ENCODE peak calls at places on chromosome 5, in nine cellular contexts. One of them, this sample, is unnamed.

GRCh38 chr5:157273131-157273556 is 7.2 kb downstream of the CYFIP2 start:
- DNase-seq in lung: no peak
- DNase-seq in PC-3: no peak
- DNase-seq in neural progenitor cell: no peak
- DNase-seq in CD4-positive, alpha-beta T cell: no peak
- DNase-seq in CD8-positive, alpha-beta memory T cell: no peak
- DNase-seq in cardiac muscle cell: no peak
- DNase-seq in GM23338: no peak
- DNase-seq in dorsolateral prefrontal cortex: no peak
- DNase-seq in this sample: no peak

GRCh38 chr5:151164687-151165392 is 7.3 kb upstream of the ANXA6 start:
- DNase-seq in lung: peak
- DNase-seq in PC-3: peak
- DNase-seq in neural progenitor cell: peak
- DNase-seq in CD4-positive, alpha-beta T cell: peak
- DNase-seq in CD8-positive, alpha-beta memory T cell: peak
- DNase-seq in cardiac muscle cell: peak
- DNase-seq in GM23338: peak
- DNase-seq in dorsolateral prefrontal cortex: peak
- DNase-seq in this sample: peak

GRCh38 chr5:159905496-159905895 is 10.8 kb upstream of the ADRA1B start:
- DNase-seq in lung: no peak
- DNase-seq in PC-3: peak
- DNase-seq in neural progenitor cell: no peak
- DNase-seq in CD4-positive, alpha-beta T cell: no peak
- DNase-seq in CD8-positive, alpha-beta memory T cell: no peak
- DNase-seq in cardiac muscle cell: no peak
- DNase-seq in GM23338: no peak
- DNase-seq in dorsolateral prefrontal cortex: no peak
- DNase-seq in this sample: no peak

GRCh38 chr5:81247441-81247972 is 14.4 kb downstream of the CKMT2 start:
- DNase-seq in lung: no peak
- DNase-seq in PC-3: peak
- DNase-seq in neural progenitor cell: peak
- DNase-seq in CD4-positive, alpha-beta T cell: no peak
- DNase-seq in CD8-positive, alpha-beta memory T cell: no peak
- DNase-seq in cardiac muscle cell: no peak
- DNase-seq in GM23338: no peak
- DNase-seq in dorsolateral prefrontal cortex: no peak
- DNase-seq in this sample: no peak

GRCh38 chr5:61974680-61975079 is 331.3 kb upstream of the KIF2A start:
- DNase-seq in lung: no peak
- DNase-seq in PC-3: no peak
- DNase-seq in neural progenitor cell: no peak
- DNase-seq in CD4-positive, alpha-beta T cell: no peak
- DNase-seq in CD8-positive, alpha-beta memory T cell: no peak
- DNase-seq in cardiac muscle cell: no peak
- DNase-seq in GM23338: no peak
- DNase-seq in dorsolateral prefrontal cortex: no peak
- DNase-seq in this sample: no peak

GRCh38 chr5:97085126-97085786 is 57.2 kb downstream of the LIX1 start:
- DNase-seq in lung: no peak
- DNase-seq in PC-3: no peak
- DNase-seq in neural progenitor cell: no peak
- DNase-seq in CD4-positive, alpha-beta T cell: no peak
- DNase-seq in CD8-positive, alpha-beta memory T cell: no peak
- DNase-seq in cardiac muscle cell: no peak
- DNase-seq in GM23338: no peak
- DNase-seq in dorsolateral prefrontal cortex: no peak
- DNase-seq in this sample: no peak

GRCh38 chr5:173029499-173029921 is 26.6 kb upstream of the CREBRF start:
- DNase-seq in lung: no peak
- DNase-seq in PC-3: no peak
- DNase-seq in neural progenitor cell: no peak
- DNase-seq in CD4-positive, alpha-beta T cell: no peak
- DNase-seq in CD8-positive, alpha-beta memory T cell: no peak
- DNase-seq in cardiac muscle cell: no peak
- DNase-seq in GM23338: no peak
- DNase-seq in dorsolateral prefrontal cortex: no peak
- DNase-seq in this sample: no peak

GRCh38 chr5:38384396-38384795 is 126.0 kb downstream of the EGFLAM start:
- DNase-seq in lung: no peak
- DNase-seq in PC-3: no peak
- DNase-seq in neural progenitor cell: no peak
- DNase-seq in CD4-positive, alpha-beta T cell: no peak
- DNase-seq in CD8-positive, alpha-beta memory T cell: no peak
- DNase-seq in cardiac muscle cell: no peak
- DNase-seq in GM23338: peak
- DNase-seq in dorsolateral prefrontal cortex: no peak
- DNase-seq in this sample: no peak

GRCh38 chr5:100970646-100971045 is 67.6 kb upstream of the ST8SIA4 start:
- DNase-seq in lung: no peak
- DNase-seq in PC-3: no peak
- DNase-seq in neural progenitor cell: peak
- DNase-seq in CD4-positive, alpha-beta T cell: no peak
- DNase-seq in CD8-positive, alpha-beta memory T cell: no peak
- DNase-seq in cardiac muscle cell: no peak
- DNase-seq in GM23338: no peak
- DNase-seq in dorsolateral prefrontal cortex: no peak
- DNase-seq in this sample: no peak
- H3K27ac ChIP-seq in lung: no peak
- H3K27ac ChIP-seq in PC-3: no peak
- H3K27ac ChIP-seq in neural progenitor cell: no peak
- H3K27ac ChIP-seq in CD4-positive, alpha-beta T cell: no peak
- H3K27ac ChIP-seq in CD8-positive, alpha-beta memory T cell: no peak
- H3K27ac ChIP-seq in cardiac muscle cell: no peak
- H3K27ac ChIP-seq in GM23338: no peak
- H3K27ac ChIP-seq in dorsolateral prefrontal cortex: no peak
- H3K27ac ChIP-seq in this sample: no peak

GRCh38 chr5:180803181-180804128 is 849 bp upstream of the MGAT1 start:
- DNase-seq in lung: peak
- DNase-seq in PC-3: no peak
- DNase-seq in neural progenitor cell: peak
- DNase-seq in CD4-positive, alpha-beta T cell: peak
- DNase-seq in CD8-positive, alpha-beta memory T cell: peak
- DNase-seq in cardiac muscle cell: peak
- DNase-seq in GM23338: peak
- DNase-seq in dorsolateral prefrontal cortex: peak
- DNase-seq in this sample: no peak
- H3K27ac ChIP-seq in lung: peak
- H3K27ac ChIP-seq in PC-3: no peak
- H3K27ac ChIP-seq in neural progenitor cell: peak
- H3K27ac ChIP-seq in CD4-positive, alpha-beta T cell: peak
- H3K27ac ChIP-seq in CD8-positive, alpha-beta memory T cell: peak
- H3K27ac ChIP-seq in cardiac muscle cell: peak
- H3K27ac ChIP-seq in GM23338: peak
- H3K27ac ChIP-seq in dorsolateral prefrontal cortex: peak
- H3K27ac ChIP-seq in this sample: peak

DNA sequence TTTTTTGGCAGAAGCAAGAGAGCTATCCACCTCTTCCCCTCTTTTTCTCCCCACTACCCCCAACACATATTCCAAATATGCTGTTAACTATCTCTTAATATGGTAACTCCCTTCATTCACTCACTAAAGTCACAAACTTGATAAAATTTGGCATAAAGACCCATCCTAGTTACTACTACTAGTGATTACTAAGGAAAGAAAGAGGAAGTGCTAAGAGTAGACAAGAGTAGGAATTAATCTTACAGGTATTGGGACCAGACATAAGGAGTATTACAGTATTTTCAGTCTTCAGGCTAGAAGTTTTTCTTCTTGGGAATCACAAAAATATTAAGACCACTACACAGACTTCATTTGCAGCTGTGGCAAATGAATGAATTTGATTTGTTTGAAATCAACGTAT is 2.2 kb downstream of the ADAMTS6 start:
- DNase-seq in lung: no peak
- DNase-seq in PC-3: no peak
- DNase-seq in neural progenitor cell: no peak
- DNase-seq in CD4-positive, alpha-beta T cell: no peak
- DNase-seq in CD8-positive, alpha-beta memory T cell: no peak
- DNase-seq in cardiac muscle cell: no peak
- DNase-seq in GM23338: no peak
- DNase-seq in dorsolateral prefrontal cortex: no peak
- DNase-seq in this sample: no peak
- H3K27ac ChIP-seq in lung: no peak
- H3K27ac ChIP-seq in PC-3: no peak
- H3K27ac ChIP-seq in neural progenitor cell: no peak
- H3K27ac ChIP-seq in CD4-positive, alpha-beta T cell: no peak
- H3K27ac ChIP-seq in CD8-positive, alpha-beta memory T cell: no peak
- H3K27ac ChIP-seq in cardiac muscle cell: no peak
- H3K27ac ChIP-seq in GM23338: no peak
- H3K27ac ChIP-seq in dorsolateral prefrontal cortex: no peak
- H3K27ac ChIP-seq in this sample: no peak

DNA sequence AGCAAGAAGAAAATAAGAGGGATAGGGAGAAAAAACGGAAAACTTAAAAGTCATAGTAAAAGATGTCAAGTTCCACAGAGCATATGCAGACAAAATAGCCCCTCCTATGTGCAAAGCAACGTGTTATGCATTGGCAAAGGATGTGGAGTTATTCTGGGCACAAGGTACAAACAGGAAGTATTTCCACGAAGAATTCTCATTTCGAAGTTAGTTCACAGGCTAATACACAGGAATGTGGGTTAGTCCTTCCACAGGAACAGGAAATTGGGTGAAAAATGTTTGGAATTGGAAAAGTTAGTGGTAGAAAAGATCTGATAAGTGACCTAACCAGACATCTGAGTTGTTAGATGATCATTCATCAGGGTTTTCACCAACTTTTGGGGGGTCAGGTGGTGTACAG is 326.6 kb downstream of the EBF1 start:
- DNase-seq in lung: no peak
- DNase-seq in PC-3: no peak
- DNase-seq in neural progenitor cell: no peak
- DNase-seq in CD4-positive, alpha-beta T cell: no peak
- DNase-seq in CD8-positive, alpha-beta memory T cell: no peak
- DNase-seq in cardiac muscle cell: no peak
- DNase-seq in GM23338: no peak
- DNase-seq in dorsolateral prefrontal cortex: no peak
- DNase-seq in this sample: no peak
- H3K27ac ChIP-seq in lung: no peak
- H3K27ac ChIP-seq in PC-3: no peak
- H3K27ac ChIP-seq in neural progenitor cell: no peak
- H3K27ac ChIP-seq in CD4-positive, alpha-beta T cell: no peak
- H3K27ac ChIP-seq in CD8-positive, alpha-beta memory T cell: no peak
- H3K27ac ChIP-seq in cardiac muscle cell: no peak
- H3K27ac ChIP-seq in GM23338: no peak
- H3K27ac ChIP-seq in dorsolateral prefrontal cortex: no peak
- H3K27ac ChIP-seq in this sample: no peak

GRCh38 chr5:75138674-75139073 is 86.3 kb upstream of the GCNT4 start:
- DNase-seq in lung: no peak
- DNase-seq in PC-3: no peak
- DNase-seq in neural progenitor cell: no peak
- DNase-seq in CD4-positive, alpha-beta T cell: no peak
- DNase-seq in CD8-positive, alpha-beta memory T cell: no peak
- DNase-seq in cardiac muscle cell: no peak
- DNase-seq in GM23338: peak
- DNase-seq in dorsolateral prefrontal cortex: no peak
- DNase-seq in this sample: no peak

GRCh38 chr5:75140277-75140676 is 87.9 kb upstream of the GCNT4 start:
- DNase-seq in lung: no peak
- DNase-seq in PC-3: no peak
- DNase-seq in neural progenitor cell: no peak
- DNase-seq in CD4-positive, alpha-beta T cell: no peak
- DNase-seq in CD8-positive, alpha-beta memory T cell: no peak
- DNase-seq in cardiac muscle cell: no peak
- DNase-seq in GM23338: no peak
- DNase-seq in dorsolateral prefrontal cortex: no peak
- DNase-seq in this sample: no peak

GRCh38 chr5:75142566-75143136 is 90.3 kb upstream of the GCNT4 start:
- DNase-seq in lung: no peak
- DNase-seq in PC-3: no peak
- DNase-seq in neural progenitor cell: peak
- DNase-seq in CD4-positive, alpha-beta T cell: no peak
- DNase-seq in CD8-positive, alpha-beta memory T cell: no peak
- DNase-seq in cardiac muscle cell: no peak
- DNase-seq in GM23338: peak
- DNase-seq in dorsolateral prefrontal cortex: no peak
- DNase-seq in this sample: no peak
- H3K27ac ChIP-seq in lung: no peak
- H3K27ac ChIP-seq in PC-3: no peak
- H3K27ac ChIP-seq in neural progenitor cell: no peak
- H3K27ac ChIP-seq in CD4-positive, alpha-beta T cell: no peak
- H3K27ac ChIP-seq in CD8-positive, alpha-beta memory T cell: no peak
- H3K27ac ChIP-seq in cardiac muscle cell: no peak
- H3K27ac ChIP-seq in GM23338: peak
- H3K27ac ChIP-seq in dorsolateral prefrontal cortex: no peak
- H3K27ac ChIP-seq in this sample: no peak

GRCh38 chr5:71533614-71534013 is 53.5 kb upstream of the MCCC2 start:
- DNase-seq in lung: no peak
- DNase-seq in PC-3: peak
- DNase-seq in neural progenitor cell: no peak
- DNase-seq in CD4-positive, alpha-beta T cell: no peak
- DNase-seq in CD8-positive, alpha-beta memory T cell: no peak
- DNase-seq in cardiac muscle cell: no peak
- DNase-seq in GM23338: no peak
- DNase-seq in dorsolateral prefrontal cortex: no peak
- DNase-seq in this sample: no peak
- H3K27ac ChIP-seq in lung: no peak
- H3K27ac ChIP-seq in PC-3: peak
- H3K27ac ChIP-seq in neural progenitor cell: no peak
- H3K27ac ChIP-seq in CD4-positive, alpha-beta T cell: no peak
- H3K27ac ChIP-seq in CD8-positive, alpha-beta memory T cell: no peak
- H3K27ac ChIP-seq in cardiac muscle cell: no peak
- H3K27ac ChIP-seq in GM23338: no peak
- H3K27ac ChIP-seq in dorsolateral prefrontal cortex: no peak
- H3K27ac ChIP-seq in this sample: no peak

DNA sequence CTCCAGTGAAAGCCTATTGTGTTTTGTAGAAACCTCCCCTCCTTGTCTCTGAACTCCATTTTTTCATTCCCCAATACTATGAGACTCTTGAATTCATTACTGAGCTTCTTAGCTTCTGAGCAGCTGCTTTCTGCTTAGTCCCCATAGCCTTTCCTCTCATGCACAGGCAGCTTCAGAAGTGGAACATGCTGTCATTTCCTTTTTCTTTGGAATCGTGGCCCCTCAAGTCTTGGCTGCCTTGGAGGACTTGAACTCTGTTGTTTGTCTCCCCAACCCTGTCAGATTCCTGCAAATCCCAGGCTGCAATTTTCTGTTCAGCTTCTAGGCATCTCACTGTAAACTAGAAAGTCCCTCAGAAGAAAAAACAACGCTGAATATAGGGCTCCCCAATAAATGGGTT is 268.5 kb downstream of the ARRDC3 start:
- DNase-seq in lung: no peak
- DNase-seq in PC-3: no peak
- DNase-seq in neural progenitor cell: no peak
- DNase-seq in CD4-positive, alpha-beta T cell: no peak
- DNase-seq in CD8-positive, alpha-beta memory T cell: no peak
- DNase-seq in cardiac muscle cell: no peak
- DNase-seq in GM23338: no peak
- DNase-seq in dorsolateral prefrontal cortex: no peak
- DNase-seq in this sample: no peak
- H3K27ac ChIP-seq in lung: no peak
- H3K27ac ChIP-seq in PC-3: no peak
- H3K27ac ChIP-seq in neural progenitor cell: no peak
- H3K27ac ChIP-seq in CD4-positive, alpha-beta T cell: no peak
- H3K27ac ChIP-seq in CD8-positive, alpha-beta memory T cell: no peak
- H3K27ac ChIP-seq in cardiac muscle cell: no peak
- H3K27ac ChIP-seq in GM23338: no peak
- H3K27ac ChIP-seq in dorsolateral prefrontal cortex: no peak
- H3K27ac ChIP-seq in this sample: no peak

This sample was measured in caudate nucleus.